ENCODE peak calls at places on chromosomes 1 and 21, in four cellular contexts. Z is naive thymus-derived CD4-positive, alpha-beta T cell; M is H9; B is psoas muscle. E is an unnamed sample.
A peak's percentile ranks its signal among the peaks of the same experiment; 100 is the strongest.

GRCh38 chr1:116379057-116379630 is 6.1 kb downstream of the ATP1A1 start:
- DNase-seq in M (no peak), Z (no peak), B (no peak), E (no peak)

GRCh38 chr1:62434612-62434994 is 2.2 kb upstream of the USP1 start:
- DNase-seq in M (no peak), Z (no peak), B (no peak), E (no peak)

GRCh38 chr1:89041055-89041707 is 18.5 kb upstream of the GBP3 start:
- DNase-seq in M (no peak), Z (no peak), B (no peak), E (no peak)

GRCh38 chr1:207938016-207938415 is 27.1 kb upstream of the CD34 start:
- DNase-seq in B (no peak), M (no peak), Z (no peak), E (no peak)

GRCh38 chr21:46202592-46203202 is 18.4 kb upstream of the SPATC1L start:
- DNase-seq in B (no peak), M (no peak), Z (no peak), E (no peak)

GRCh38 chr1:108829498-108829916 is 27.4 kb downstream of the AKNAD1 start:
- DNase-seq in Z (no peak), M (no peak), B (peak; percentile 52), E (peak; percentile 71)

GRCh38 chr1:193125369-193125768 is 3.5 kb downstream of the CDC73 start:
- DNase-seq in M (no peak), B (no peak), Z (no peak), E (no peak)

GRCh38 chr1:18641005-18641941 is 10.6 kb downstream of the PAX7 start:
- DNase-seq in Z (no peak), M (no peak), B (no peak), E (no peak)

GRCh38 chr1:97423397-97423796 is 497.4 kb downstream of the DPYD start:
- DNase-seq in Z (no peak), B (no peak), M (no peak), E (no peak)

GRCh38 chr1:97507863-97508262 is 413.0 kb downstream of the DPYD start:
- DNase-seq in M (no peak), Z (no peak), B (no peak), E (no peak)

GRCh38 chr1:188243456-188243855 is 1414.7 kb downstream of the PLA2G4A start:
- DNase-seq in Z (no peak), B (no peak), M (no peak), E (no peak)

GRCh38 chr1:185973645-185974044 is 239.5 kb downstream of the HMCN1 start:
- DNase-seq in Z (no peak), B (no peak), M (no peak), E (no peak)

GRCh38 chr21:41777934-41778815 is 11.3 kb upstream of the RIPK4 start:
- DNase-seq in B (peak; percentile 86), Z (no peak), M (peak; percentile 95), E (peak; percentile 90)

GRCh38 chr1:201486158-201486557 is 17.2 kb upstream of the PHLDA3 start:
- DNase-seq in B (no peak), M (no peak), Z (no peak), E (no peak)

GRCh38 chr1:113278371-113278770 is 111.9 kb upstream of the MAGI3 start:
- DNase-seq in M (no peak), Z (no peak), B (no peak), E (no peak)

GRCh38 chr1:12711421-12712005 is 4.4 kb upstream of the AADACL3 start:
- DNase-seq in M (no peak), B (no peak), Z (no peak), E (no peak)

GRCh38 chr1:15523922-15524282 is at the start of gene CASP9:
- DNase-seq in M (no peak), Z (no peak), B (no peak), E (no peak)

GRCh38 chr1:3879099-3879498 is 21.0 kb downstream of the C1orf174 start:
- DNase-seq in B (no peak), Z (no peak), M (no peak), E (no peak)

GRCh38 chr1:100290291-100290690 is 24.3 kb downstream of the RTCA start:
- DNase-seq in B (no peak), M (no peak), Z (no peak), E (no peak)

GRCh38 chr1:13836631-13837030 is 136.6 kb downstream of the PRDM2 start:
- DNase-seq in B (no peak), Z (no peak), M (no peak), E (no peak)

GRCh38 chr1:145963218-145964019 is 956 bp downstream of the ANKRD34A start:
- DNase-seq in B (no peak), Z (peak; percentile 4), M (no peak), E (no peak)

GRCh38 chr1:68010094-68010493 is 40.3 kb downstream of the DIRAS3 start:
- DNase-seq in B (no peak), Z (no peak), M (no peak), E (no peak)

GRCh38 chr1:18484276-18484675 is 3.5 kb downstream of the KLHDC7A start:
- DNase-seq in Z (no peak), M (no peak), B (no peak), E (peak; percentile 4)

GRCh38 chr1:11967028-11967547 is 13.2 kb upstream of the MFN2 start:
- DNase-seq in Z (peak; percentile 14), B (no peak), M (peak; percentile 88), E (peak; percentile 73)

GRCh38 chr1:205423248-205423647 is 1.4 kb upstream of the LEMD1 start:
- DNase-seq in M (no peak), B (no peak), Z (no peak), E (no peak)

GRCh38 chr1:43238104-43238503 is 31.7 kb upstream of the TMEM125 start:
- DNase-seq in Z (no peak), B (peak; percentile 39), M (peak; percentile 80), E (peak; percentile 88)

GRCh38 chr1:201307760-201308499 is 24.6 kb downstream of the PKP1 start:
- DNase-seq in M (no peak), B (peak; percentile 59), Z (no peak), E (peak; percentile 85)

GRCh38 chr1:164786980-164787833 is 228.2 kb downstream of the PBX1 start:
- DNase-seq in Z (peak; percentile 45), M (peak; percentile 90), B (peak; percentile 83), E (peak; percentile 84)

GRCh38 chr1:193884848-193885558 is 698.6 kb upstream of the B3GALT2 start:
- DNase-seq in M (peak; percentile 69), B (no peak), Z (no peak), E (no peak)

GRCh38 chr1:28482138-28482537 is 23.7 kb upstream of the RCC1 start:
- DNase-seq in B (no peak), Z (no peak), M (no peak), E (no peak)

GRCh38 chr1:35882945-35883680 is at the start of gene AGO1:
- DNase-seq in M (peak; percentile 95), Z (peak; percentile 97), B (peak; percentile 96), E (peak; percentile 95)

GRCh38 chr21:35578831-35579470 is 481.4 kb downstream of the SETD4 start:
- DNase-seq in B (no peak), M (no peak), Z (no peak), E (no peak)

GRCh38 chr1:209326096-209326495 is 257.4 kb upstream of the CAMK1G start:
- DNase-seq in M (no peak), B (no peak), Z (no peak), E (no peak)

GRCh38 chr1:17860812-17861211 is 105.7 kb downstream of the ACTL8 start:
- DNase-seq in M (no peak), Z (no peak), B (no peak), E (no peak)

GRCh38 chr1:32042330-32042729 is 28.7 kb downstream of the KHDRBS1 start:
- DNase-seq in B (no peak), Z (no peak), M (no peak), E (no peak)

GRCh38 chr1:209190591-209191241 is 392.8 kb upstream of the CAMK1G start:
- DNase-seq in B (no peak), M (peak; percentile 89), Z (no peak), E (no peak)

GRCh38 chr1:197620660-197621273 is 154.5 kb downstream of the DENND1B start:
- DNase-seq in B (no peak), Z (no peak), M (no peak), E (no peak)

DNA sequence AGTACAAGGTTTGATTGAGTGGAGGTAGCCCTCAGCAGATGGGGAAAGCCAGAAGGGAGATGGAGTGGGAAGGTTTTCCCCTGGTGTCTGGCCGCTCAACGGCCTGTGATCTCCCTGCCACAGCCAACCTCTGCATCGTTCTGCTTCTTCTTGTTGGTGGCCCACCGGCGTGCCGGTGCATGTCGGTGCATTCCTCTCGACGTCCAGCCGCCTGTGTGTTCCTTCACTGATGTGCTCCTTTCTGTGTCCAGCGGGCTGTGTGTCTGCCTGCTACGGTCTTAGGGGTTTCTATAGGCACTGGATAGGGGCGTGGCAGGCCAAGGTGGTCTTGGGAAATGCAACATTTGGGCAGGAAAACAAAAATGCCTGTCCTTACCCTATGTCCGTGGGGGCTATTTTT is 101.0 kb downstream of the XPR1 start:
- DNase-seq in M (no peak), B (no peak), Z (no peak), E (no peak)
- H3K9me3 ChIP-seq in M (peaks cover 4% of the 10 kb centered on the region), B (peaks cover 43% of the 10 kb centered on the region), Z (peaks cover 5% of the 10 kb centered on the region), E (peaks cover 7% of the 10 kb centered on the region)

DNA sequence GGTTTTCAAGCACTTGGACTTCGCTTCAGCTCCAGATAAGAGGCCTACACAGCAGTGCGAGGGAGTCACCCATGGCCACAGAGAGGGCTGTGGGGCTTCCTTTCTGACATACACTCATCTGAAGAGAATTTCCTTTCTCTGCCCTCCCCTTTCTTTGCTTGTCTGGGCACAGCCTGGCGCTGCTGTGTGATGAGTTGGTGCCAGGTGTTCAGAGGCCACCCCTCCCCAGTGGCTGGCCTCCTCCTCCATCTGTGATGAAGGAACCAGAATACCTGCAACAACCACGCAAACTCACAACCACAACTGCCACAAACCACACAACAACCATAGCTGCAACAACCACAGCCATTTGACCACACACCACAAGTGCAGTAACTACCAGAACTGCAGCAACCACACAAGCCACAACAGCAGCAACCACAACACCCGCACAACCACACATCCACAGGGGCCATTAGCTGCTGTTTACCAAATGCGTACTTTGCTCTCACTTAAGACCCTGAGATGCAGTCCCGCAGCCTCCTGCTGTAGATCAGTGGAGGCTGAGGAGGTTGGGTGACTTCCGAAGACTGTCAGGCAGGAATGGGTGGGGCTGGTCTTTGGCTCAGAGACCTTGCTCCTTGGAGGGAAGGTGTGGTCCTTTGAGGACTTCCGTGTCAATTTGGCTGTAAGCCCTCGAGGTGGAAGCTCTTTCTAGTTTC is 71.1 kb downstream of the IER5 start:
- DNase-seq in M (no peak), Z (peak; percentile 72), B (no peak), E (peak; percentile 80)
- H3K9me3 ChIP-seq in M (no peaks in the 10 kb centered on the region), Z (no peaks in the 10 kb centered on the region), B (peaks cover 18% of the 10 kb centered on the region), E (no peaks in the 10 kb centered on the region)

DNA sequence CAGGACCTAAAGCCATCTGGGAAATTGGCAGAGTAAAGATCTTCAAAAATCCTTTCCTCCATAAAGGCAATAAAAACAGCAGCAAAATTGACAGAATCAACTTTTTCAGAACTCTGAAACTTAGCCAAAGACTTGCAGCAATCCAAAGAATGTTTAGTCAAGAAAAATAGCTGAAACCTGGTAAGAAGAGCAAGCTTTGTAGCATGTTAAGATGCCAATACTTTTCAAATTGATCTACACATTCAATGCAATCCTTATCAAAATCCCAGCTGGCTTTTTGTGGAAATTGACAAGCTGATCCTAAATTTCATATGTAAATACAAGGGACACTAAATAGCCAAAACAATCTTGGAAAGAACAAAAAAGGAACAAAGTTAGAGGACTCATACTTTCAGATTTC is 23.8 kb upstream of the FAM163A start:
- DNase-seq in Z (no peak), M (no peak), B (no peak), E (no peak)
- H3K9me3 ChIP-seq in Z (no peaks in the 10 kb centered on the region), M (peaks cover 8% of the 10 kb centered on the region), B (peaks cover 44% of the 10 kb centered on the region), E (no peaks in the 10 kb centered on the region)

GRCh38 chr21:9758888-9759287 is 762.5 kb upstream of the TPTE start:
- DNase-seq in B (no peak), Z (no peak), M (no peak), E (no peak)
- H3K9me3 ChIP-seq in B (peaks cover 3% of the 10 kb centered on the region), Z (peaks cover 5% of the 10 kb centered on the region), M (peaks cover 98% of the 10 kb centered on the region), E (no peaks in the 10 kb centered on the region)

E was measured in Peyer's patch.